ENCODE peak calls at places on chromosome 21, in six cellular contexts. N, H, S, K, R and B are unnamed samples.

GRCh38 chr21:44862869-44863685 is 10.4 kb downstream of the PTTG1IP start:
- DNase-seq in N (no peak), H (no peak), S (no peak), K (no peak), R (no peak), B (peak)

GRCh38 chr21:15297829-15298228 is 233.0 kb upstream of the NRIP1 start:
- DNase-seq in N (no peak), H (no peak), S (no peak), K (no peak), R (no peak), B (no peak)

GRCh38 chr21:42245348-42246185 is 26.6 kb downstream of the ABCG1 start:
- DNase-seq in N (no peak), H (peak), S (no peak), K (peak), R (no peak), B (no peak)

GRCh38 chr21:42474043-42474831 is 21.8 kb downstream of the RSPH1 start:
- DNase-seq in N (peak), H (no peak), S (no peak), K (peak), R (no peak), B (peak)

GRCh38 chr21:45131537-45131999 is 57.2 kb downstream of the ADARB1 start:
- DNase-seq in N (no peak), H (no peak), S (no peak), K (no peak), R (no peak), B (no peak)

GRCh38 chr21:32772281-32773047 is 909 bp upstream of the PAXBP1 start:
- DNase-seq in N (peak), H (peak), S (peak), K (peak), R (peak), B (no peak)

GRCh38 chr21:41506526-41507520 is 1.1 kb downstream of the TMPRSS2 start:
- DNase-seq in N (peak), H (peak), S (no peak), K (no peak), R (no peak), B (peak)

GRCh38 chr21:44700101-44701022 is 3.4 kb downstream of the KRTAP10-12 start:
- DNase-seq in N (no peak), H (no peak), S (no peak), K (peak), R (no peak), B (no peak)

GRCh38 chr21:25462517-25462971 is 144.7 kb downstream of the MRPL39 start:
- DNase-seq in N (no peak), H (no peak), S (no peak), K (no peak), R (no peak), B (no peak)

GRCh38 chr21:25691931-25692330 is 42.8 kb downstream of the ATP5PF start:
- DNase-seq in N (no peak), H (no peak), S (no peak), K (no peak), R (no peak), B (no peak)

GRCh38 chr21:45088116-45088515 is 13.7 kb downstream of the ADARB1 start:
- DNase-seq in N (no peak), H (no peak), S (no peak), K (no peak), R (no peak), B (no peak)

GRCh38 chr21:37914211-37914900 is 1.9 kb downstream of the KCNJ6 start:
- DNase-seq in N (peak), H (peak), S (no peak), K (no peak), R (no peak), B (peak)

GRCh38 chr21:15138475-15138874 is 73.7 kb upstream of the NRIP1 start:
- DNase-seq in N (no peak), H (no peak), S (no peak), K (no peak), R (no peak), B (no peak)

GRCh38 chr21:45507888-45508508 is 34.2 kb downstream of the SLC19A1 start:
- DNase-seq in N (no peak), H (no peak), S (no peak), K (no peak), R (no peak), B (peak)

GRCh38 chr21:33266784-33267135 is 593 bp downstream of the IL10RB start:
- DNase-seq in N (no peak), H (no peak), S (no peak), K (no peak), R (peak), B (peak)

GRCh38 chr21:41361786-41362604 is at the start of gene MX2:
- DNase-seq in N (no peak), H (no peak), S (peak), K (peak), R (peak), B (peak)

GRCh38 chr21:42003051-42003461 is 7.1 kb downstream of the ZBTB21 start:
- DNase-seq in N (peak), H (no peak), S (no peak), K (no peak), R (no peak), B (peak)

GRCh38 chr21:14591882-14592281 is 45.8 kb upstream of the SAMSN1 start:
- DNase-seq in N (no peak), H (no peak), S (peak), K (peak), R (no peak), B (no peak)

GRCh38 chr21:25186278-25186677 is 421.0 kb downstream of the MRPL39 start:
- DNase-seq in N (no peak), H (no peak), S (no peak), K (peak), R (no peak), B (no peak)

GRCh38 chr21:45576838-45577737 is 34.8 kb upstream of the SLC19A1 start:
- DNase-seq in N (no peak), H (no peak), S (no peak), K (peak), R (no peak), B (peak)

GRCh38 chr21:20999567-21000169 is 1.5 kb downstream of the NCAM2 start:
- DNase-seq in N (peak), H (peak), S (peak), K (peak), R (peak), B (no peak)

GRCh38 chr21:46420241-46421190 is 38.2 kb upstream of the DIP2A start:
- DNase-seq in N (no peak), H (no peak), S (no peak), K (no peak), R (no peak), B (no peak)

DNA sequence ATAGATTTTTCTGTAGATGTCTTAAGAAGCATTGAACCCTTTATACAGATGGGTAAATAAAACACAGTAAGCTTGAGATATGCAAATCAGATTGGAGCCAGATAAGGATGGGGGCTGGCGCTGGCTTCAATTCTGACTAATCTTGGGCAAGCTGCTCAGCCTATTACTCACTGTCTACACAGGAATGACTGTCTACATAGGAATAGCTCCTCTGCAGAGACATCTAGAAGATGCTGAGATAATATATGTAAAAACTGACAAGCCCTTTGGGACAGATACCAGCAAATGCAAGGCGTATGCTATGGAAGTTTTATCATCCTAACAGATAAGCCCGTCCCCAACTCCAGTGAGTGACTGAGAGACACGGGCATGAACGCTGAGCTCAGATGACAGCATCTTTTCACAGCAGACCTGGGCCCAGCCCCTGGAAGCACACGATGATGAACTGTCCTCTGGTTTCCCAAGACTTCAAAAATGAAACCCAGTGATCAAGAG is 1.7 kb downstream of the CLDN14 start:
- DNase-seq in N (peak), H (no peak), S (no peak), K (no peak), R (no peak), B (no peak)
- H3K27ac ChIP-seq in N (no peak), H (peak), S (no peak), K (no peak), R (no peak), B (no peak)

GRCh38 chr21:17279663-17280062 is 233.2 kb upstream of the CXADR start:
- DNase-seq in N (no peak), H (no peak), S (no peak), K (no peak), R (no peak), B (no peak)
- H3K4me3 ChIP-seq in N (no peak), H (no peak), S (no peak), K (no peak), R (no peak), B (no peak)

DNA sequence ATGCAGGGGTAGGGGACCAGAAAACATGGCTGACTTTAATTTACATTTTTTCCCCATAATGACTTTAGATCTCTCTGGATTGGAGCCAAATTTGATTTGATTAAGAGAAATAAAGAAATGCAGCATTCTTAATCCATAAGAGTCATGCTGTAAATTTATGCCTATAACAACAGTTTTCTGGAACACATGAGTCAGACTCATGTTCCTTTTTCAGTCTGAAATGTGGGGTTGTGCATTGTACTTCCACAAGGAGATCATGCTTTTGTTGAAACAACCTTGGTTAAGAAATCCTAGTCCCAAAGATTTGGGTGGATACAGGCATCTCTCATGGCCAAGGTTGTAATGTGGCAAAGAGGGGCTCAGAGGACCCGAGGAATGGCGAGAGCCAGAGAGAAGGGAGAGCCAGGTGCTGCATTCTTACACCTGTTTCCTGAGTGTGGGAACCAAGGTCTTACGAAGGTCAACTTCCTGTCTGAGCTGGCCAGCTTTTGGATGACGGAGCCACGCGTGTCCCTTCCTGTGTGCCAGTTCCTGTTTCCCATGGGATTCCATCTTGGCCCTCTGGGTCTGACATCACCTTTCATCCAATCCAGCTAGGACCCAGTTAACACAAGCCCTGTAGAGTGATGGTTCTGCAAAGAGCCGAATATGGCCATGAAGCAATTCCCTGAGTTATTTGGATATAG is 23.1 kb downstream of the CLDN14 start:
- DNase-seq in N (no peak), H (no peak), S (no peak), K (no peak), R (no peak), B (no peak)
- H3K27ac ChIP-seq in N (no peak), H (no peak), S (no peak), K (no peak), R (no peak), B (no peak)

GRCh38 chr21:43688906-43689305 is 29.5 kb downstream of the RRP1B start:
- DNase-seq in N (no peak), H (no peak), S (no peak), K (no peak), R (no peak), B (no peak)
- H3K4me3 ChIP-seq in N (no peak), H (no peak), S (no peak), K (no peak), R (no peak), B (no peak)

GRCh38 chr21:34833465-34833864 is 164.7 kb downstream of the CLIC6 start:
- DNase-seq in N (no peak), H (no peak), S (no peak), K (peak), R (no peak), B (no peak)

GRCh38 chr21:34834307-34834706 is 165.5 kb downstream of the CLIC6 start:
- DNase-seq in N (no peak), H (no peak), S (no peak), K (peak), R (no peak), B (no peak)

GRCh38 chr21:34836103-34836932 is 167.5 kb downstream of the CLIC6 start:
- DNase-seq in N (peak), H (no peak), S (no peak), K (peak), R (no peak), B (peak)

GRCh38 chr21:34835526-34835925 is 166.7 kb downstream of the CLIC6 start:
- DNase-seq in N (no peak), H (no peak), S (no peak), K (peak), R (no peak), B (no peak)

GRCh38 chr21:34834852-34835501 is 166.2 kb downstream of the CLIC6 start:
- DNase-seq in N (no peak), H (no peak), S (no peak), K (peak), R (no peak), B (no peak)
- H3K27ac ChIP-seq in N (peak), H (no peak), S (no peak), K (peak), R (no peak), B (peak)

GRCh38 chr21:38938343-38938742 is 132.6 kb downstream of the ETS2 start:
- DNase-seq in N (no peak), H (peak), S (no peak), K (peak), R (peak), B (no peak)
- H3K4me3 ChIP-seq in N (no peak), H (no peak), S (no peak), K (no peak), R (no peak), B (no peak)

GRCh38 chr21:31182231-31183129 is 144.2 kb upstream of the KRTAP19-8 start:
- DNase-seq in N (no peak), H (no peak), S (no peak), K (no peak), R (no peak), B (no peak)

GRCh38 chr21:31186916-31187315 is 148.6 kb upstream of the KRTAP19-8 start:
- DNase-seq in N (no peak), H (no peak), S (no peak), K (no peak), R (no peak), B (no peak)

GRCh38 chr21:31185663-31186062 is 147.4 kb upstream of the KRTAP19-8 start:
- DNase-seq in N (no peak), H (no peak), S (no peak), K (no peak), R (no peak), B (no peak)

GRCh38 chr21:31187499-31187898 is 149.2 kb upstream of the KRTAP19-8 start:
- DNase-seq in N (no peak), H (no peak), S (no peak), K (no peak), R (no peak), B (no peak)

DNA sequence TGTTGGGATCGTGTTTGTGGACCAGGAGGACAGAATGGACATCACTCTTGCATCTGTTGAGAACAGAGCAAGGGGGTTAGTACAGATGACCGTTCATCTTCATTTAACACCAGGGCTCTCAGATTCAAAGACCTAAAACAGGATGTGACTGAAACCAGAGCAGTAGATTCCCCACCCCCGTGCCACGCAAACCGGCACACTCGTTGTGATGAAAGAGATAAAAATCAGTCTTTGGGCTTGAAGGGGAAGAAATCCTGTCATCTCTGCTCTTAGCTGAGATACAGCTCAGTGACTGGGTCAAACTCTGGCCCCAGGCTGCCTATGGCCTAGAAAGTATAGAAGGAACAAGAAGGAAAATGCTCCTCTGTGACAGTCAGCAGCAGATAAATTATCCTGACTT is 146.2 kb upstream of the KRTAP19-8 start:
- DNase-seq in N (no peak), H (no peak), S (no peak), K (no peak), R (no peak), B (no peak)
- H3K27ac ChIP-seq in N (no peak), H (no peak), S (no peak), K (no peak), R (no peak), B (no peak)

DNA sequence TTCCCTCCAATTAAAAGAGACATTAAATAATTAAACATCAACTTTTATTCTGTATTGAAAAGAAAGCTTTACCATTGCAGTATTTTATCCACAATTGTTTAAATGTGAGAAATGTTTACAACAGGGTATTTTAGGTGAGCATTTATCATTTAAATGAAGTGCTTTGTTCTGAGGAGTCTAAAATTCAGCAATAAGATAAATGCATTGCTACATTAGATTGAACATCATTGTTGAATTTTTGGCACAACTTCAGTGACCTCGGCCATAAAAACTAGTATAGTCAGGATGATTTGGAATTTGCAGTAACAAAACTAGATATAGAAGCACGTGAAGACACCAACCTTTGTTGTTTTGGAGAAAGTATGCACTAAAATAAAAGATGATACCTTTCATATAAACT is 692.9 kb downstream of the USP25 start:
- DNase-seq in N (no peak), H (no peak), S (no peak), K (no peak), R (no peak), B (no peak)
- H3K4me3 ChIP-seq in N (no peak), H (no peak), S (peak), K (peak), R (no peak), B (peak)

GRCh38 chr21:31630062-31630711 is 29.3 kb upstream of the SOD1 start:
- DNase-seq in N (peak), H (no peak), S (no peak), K (peak), R (no peak), B (no peak)

GRCh38 chr21:31636874-31637273 is 22.6 kb upstream of the SOD1 start:
- DNase-seq in N (no peak), H (no peak), S (no peak), K (no peak), R (no peak), B (no peak)

DNA sequence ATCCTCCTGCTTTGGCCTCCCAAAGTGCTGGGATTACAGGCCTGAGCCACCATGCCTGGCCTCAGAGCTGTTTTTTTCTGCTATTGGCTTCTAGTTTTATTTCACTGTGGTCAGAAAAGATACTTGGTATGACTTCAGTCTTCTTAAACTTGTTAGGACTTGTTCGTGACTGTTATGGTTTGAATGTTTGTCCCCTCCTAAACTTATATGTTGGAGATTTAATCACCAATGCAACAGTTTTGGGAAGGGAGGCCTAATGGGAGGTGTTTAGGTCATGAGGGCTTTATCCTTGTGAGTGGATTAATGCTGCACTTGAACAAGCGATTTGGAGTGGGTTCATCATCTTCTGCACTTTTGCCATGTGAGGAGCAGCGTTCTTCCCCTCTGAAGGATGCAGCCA is 24.5 kb upstream of the SOD1 start:
- DNase-seq in N (peak), H (no peak), S (no peak), K (no peak), R (no peak), B (no peak)
- H3K27ac ChIP-seq in N (no peak), H (no peak), S (no peak), K (no peak), R (no peak), B (no peak)

DNA sequence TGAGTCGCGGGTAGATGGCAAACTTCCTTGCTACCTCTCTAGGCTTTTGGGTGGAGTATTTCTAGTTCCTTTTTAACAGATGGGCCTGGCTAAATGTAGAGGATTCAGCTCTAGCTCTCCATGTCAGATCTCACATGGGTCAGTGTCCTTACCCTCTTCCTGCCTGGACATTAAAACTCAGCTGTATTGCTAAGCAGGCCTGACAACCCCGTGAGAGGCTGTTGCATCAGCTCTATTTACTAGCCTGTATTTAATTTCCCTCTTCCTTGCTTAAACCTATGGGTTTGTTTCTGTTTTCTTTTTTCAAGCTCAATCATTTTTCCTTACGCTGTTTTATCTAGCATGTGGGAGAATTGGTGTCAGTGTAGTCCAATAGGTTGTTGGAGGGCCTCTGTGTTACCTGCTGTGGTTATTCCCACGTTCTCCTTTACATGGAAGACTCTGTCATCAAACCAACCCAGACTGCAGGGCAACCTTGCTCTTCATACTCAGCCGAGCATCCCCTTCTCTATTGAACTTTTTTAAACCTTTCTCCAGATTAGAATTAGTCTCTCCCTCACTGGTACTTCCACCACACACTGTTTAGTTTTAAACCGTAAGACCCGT is 79.5 kb upstream of the BACH1 start:
- DNase-seq in N (no peak), H (no peak), S (no peak), K (no peak), R (no peak), B (no peak)
- H3K4me3 ChIP-seq in N (no peak), H (no peak), S (no peak), K (no peak), R (no peak), B (no peak)